ENCODE peak calls at places on chromosomes 7 and 10, in four cellular contexts. G, B, M and Z are unnamed samples.

GRCh38 chr10:44237364-44238034 is 147.4 kb downstream of the CXCL12 start:
- DNase-seq in G (no peak), B (no peak), M (no peak), Z (no peak)

GRCh38 chr7:94344826-94345225 is 49.9 kb upstream of the COL1A2 start:
- DNase-seq in G (no peak), B (no peak), M (no peak), Z (no peak)

GRCh38 chr7:128014864-128015263 is 16.4 kb downstream of the LRRC4 start:
- DNase-seq in G (no peak), B (no peak), M (no peak), Z (no peak)

GRCh38 chr10:114544045-114544659 is 113.9 kb downstream of the ABLIM1 start:
- DNase-seq in G (no peak), B (no peak), M (peak), Z (no peak)

GRCh38 chr10:80489371-80490112 is 35.4 kb downstream of the TSPAN14 start:
- DNase-seq in G (no peak), B (no peak), M (no peak), Z (no peak)

GRCh38 chr10:10870523-10871241 is 147.0 kb upstream of the CELF2 start:
- DNase-seq in G (no peak), B (no peak), M (peak), Z (no peak)

GRCh38 chr10:75398630-75399460 is 2.7 kb downstream of the ZNF503 start:
- DNase-seq in G (no peak), B (no peak), M (no peak), Z (no peak)

GRCh38 chr7:138876326-138876725 is 78.3 kb upstream of the ATP6V0A4 start:
- DNase-seq in G (no peak), B (no peak), M (no peak), Z (no peak)

GRCh38 chr10:74244097-74244685 is 93.2 kb downstream of the ADK start:
- DNase-seq in G (no peak), B (peak), M (no peak), Z (peak)

GRCh38 chr10:2477154-2477553 is 590.2 kb upstream of the PFKP start:
- DNase-seq in G (peak), B (no peak), M (no peak), Z (peak)

GRCh38 chr7:105756402-105756801 is 120.0 kb downstream of the ATXN7L1 start:
- DNase-seq in G (no peak), B (no peak), M (no peak), Z (no peak)

GRCh38 chr10:30967654-30968421 is 63.8 kb downstream of the ZNF438 start:
- DNase-seq in G (no peak), B (no peak), M (no peak), Z (no peak)

GRCh38 chr10:109037978-109038377 is 885.3 kb downstream of the XPNPEP1 start:
- DNase-seq in G (no peak), B (no peak), M (no peak), Z (no peak)

GRCh38 chr7:132544025-132544424 is 32.2 kb downstream of the PLXNA4 start:
- DNase-seq in G (no peak), B (no peak), M (no peak), Z (no peak)

GRCh38 chr10:80526742-80527141 is 11.0 kb upstream of the SH2D4B start:
- DNase-seq in G (no peak), B (no peak), M (no peak), Z (no peak)

GRCh38 chr10:97039538-97040247 is 146.1 kb downstream of the SLIT1 start:
- DNase-seq in G (no peak), B (no peak), M (no peak), Z (no peak)

GRCh38 chr10:102341038-102341688 is 54.3 kb upstream of the NFKB2 start:
- DNase-seq in G (no peak), B (no peak), M (no peak), Z (no peak)

GRCh38 chr10:68302503-68302823 is 29.4 kb upstream of the HNRNPH3 start:
- DNase-seq in G (no peak), B (no peak), M (no peak), Z (no peak)

GRCh38 chr10:68301301-68301700 is 30.6 kb upstream of the HNRNPH3 start:
- DNase-seq in G (no peak), B (no peak), M (no peak), Z (no peak)

GRCh38 chr10:68303849-68304412 is 27.9 kb upstream of the HNRNPH3 start:
- DNase-seq in G (no peak), B (peak), M (no peak), Z (no peak)

GRCh38 chr10:68302871-68303270 is 29.0 kb upstream of the HNRNPH3 start:
- DNase-seq in G (no peak), B (no peak), M (no peak), Z (no peak)

GRCh38 chr10:68301790-68302502 is 29.9 kb upstream of the HNRNPH3 start:
- DNase-seq in G (no peak), B (peak), M (peak), Z (no peak)
- H3K9ac ChIP-seq in G (no peak), B (no peak), M (no peak), Z (no peak)

GRCh38 chr10:125137601-125138438 is 22.5 kb downstream of the CTBP2 start:
- DNase-seq in G (no peak), B (no peak), M (no peak), Z (no peak)
- TF ChIP-seq YY1 in G (no peak), B (no peak), M (no peak), Z (no peak)

DNA sequence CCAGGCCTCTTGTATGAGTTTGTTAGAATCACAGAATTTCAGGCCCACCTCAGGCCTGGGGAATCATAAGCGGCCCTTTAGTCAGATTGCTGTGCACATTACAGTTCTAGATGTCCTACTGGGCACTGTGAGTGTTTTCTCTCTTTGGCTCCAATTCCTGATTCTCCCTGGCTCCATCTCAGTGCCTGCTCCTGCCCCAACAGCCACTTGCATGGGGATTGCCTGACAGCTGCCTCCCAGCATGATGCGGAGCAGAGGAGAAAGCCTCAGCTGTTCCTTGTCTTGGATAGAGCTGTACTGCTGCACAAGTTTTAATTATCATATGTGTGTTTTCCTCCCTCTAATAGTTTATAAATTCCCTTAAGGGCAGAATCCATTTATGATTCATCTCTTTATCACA is 285.7 kb upstream of the COBL start:
- DNase-seq in G (no peak), B (no peak), M (no peak), Z (no peak)
- TF ChIP-seq SUZ12 in G (no peak), B (no peak), M (no peak), Z (no peak)

DNA sequence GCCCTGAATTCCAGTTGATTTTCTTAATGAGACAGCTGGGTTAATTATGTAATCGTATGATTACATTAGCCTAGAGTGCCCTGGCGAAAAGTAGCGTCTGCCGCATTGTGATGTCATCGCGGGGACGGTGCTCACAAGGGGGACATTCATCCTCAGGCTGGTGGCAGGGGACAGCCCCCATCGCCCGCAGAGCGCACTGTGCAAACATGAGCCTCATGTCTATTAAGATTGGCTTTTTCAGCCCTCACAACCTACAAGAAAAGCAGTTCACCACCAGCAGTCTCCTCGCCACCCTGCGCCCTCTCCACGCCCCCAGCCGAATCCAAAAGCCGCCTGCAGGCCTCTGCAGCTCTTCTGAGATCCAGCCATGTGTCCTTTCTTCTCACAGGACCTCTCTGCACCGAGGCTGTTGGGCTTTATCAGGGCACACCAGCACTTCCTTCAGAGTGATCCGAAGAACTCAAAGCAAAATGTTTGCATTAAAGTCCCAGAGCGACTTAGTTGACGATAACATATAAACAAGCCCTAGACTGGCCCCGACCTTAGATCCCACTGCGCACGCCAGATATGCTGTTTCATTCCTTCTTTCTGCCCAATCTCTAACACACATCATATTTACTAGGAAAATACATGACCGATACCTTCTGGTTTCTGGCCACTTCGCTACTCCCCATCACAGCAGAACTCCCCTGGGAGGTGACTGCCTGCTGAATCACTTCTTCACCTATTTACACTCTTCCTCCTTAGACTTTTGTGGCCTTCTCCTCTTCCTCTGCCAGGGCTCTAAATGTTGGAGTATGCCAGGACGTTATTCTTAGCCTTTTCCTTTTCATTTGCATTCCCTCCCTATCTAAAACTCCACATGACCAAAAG is 206.1 kb upstream of the SH2B2 start:
- DNase-seq in G (no peak), B (no peak), M (no peak), Z (no peak)
- H3K9ac ChIP-seq in G (no peak), B (no peak), M (no peak), Z (no peak)

GRCh38 chr7:46576950-46577349 is 655.9 kb upstream of the IGFBP3 start:
- DNase-seq in G (no peak), B (no peak), M (no peak), Z (no peak)
- TF ChIP-seq YY1 in G (no peak), B (no peak), M (no peak), Z (no peak)

GRCh38 chr10:29949411-29950011 is 109.9 kb downstream of the JCAD start:
- DNase-seq in G (no peak), B (no peak), M (no peak), Z (no peak)
- TF ChIP-seq SUZ12 in G (no peak), B (no peak), M (no peak), Z (no peak)

DNA sequence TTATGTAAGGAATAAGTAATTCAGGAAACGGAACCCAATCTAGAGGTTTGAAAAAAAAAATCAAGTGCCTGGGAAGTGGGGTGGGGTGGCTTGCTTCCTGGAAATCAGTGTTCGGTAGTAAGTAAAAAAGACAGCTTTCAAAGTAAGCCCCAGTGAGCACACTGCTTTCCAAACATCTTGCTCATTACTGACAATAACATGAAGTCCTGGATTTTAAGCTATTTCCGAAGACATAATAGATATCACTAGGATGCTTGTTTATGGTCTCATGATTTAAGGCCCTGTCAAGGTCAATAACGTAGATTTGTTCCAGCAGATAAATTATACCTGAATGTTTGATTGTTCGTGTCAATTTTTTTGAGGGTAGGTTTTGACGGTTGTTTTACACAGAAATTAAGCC is 1.3 kb downstream of the STAMBPL1 start:
- DNase-seq in G (no peak), B (no peak), M (no peak), Z (no peak)
- H3K9ac ChIP-seq in G (no peak), B (peak), M (peak), Z (no peak)